ENCODE peak calls at places on chromosome 18, in ten cellular contexts. One of them, this sample, is unnamed.

GRCh38 chr18:63192885-63193349 is 126.7 kb downstream of the BCL2 start:
- DNase-seq in cardiac muscle cell: no peak
- DNase-seq in prostate gland: no peak
- DNase-seq in aorta: no peak
- DNase-seq in CD4-positive, CD25-positive, alpha-beta regulatory T cell: no peak
- DNase-seq in colonic mucosa: no peak
- DNase-seq in ovary: no peak
- DNase-seq in PC-3: no peak
- DNase-seq in fibroblast of lung: no peak
- DNase-seq in psoas muscle: no peak
- DNase-seq in this sample: no peak

GRCh38 chr18:22673182-22673862 is 255.6 kb upstream of the CTAGE1 start:
- DNase-seq in cardiac muscle cell: no peak
- DNase-seq in PC-3: no peak
- DNase-seq in prostate gland: no peak
- DNase-seq in ovary: no peak
- DNase-seq in fibroblast of lung: no peak
- DNase-seq in colonic mucosa: no peak
- DNase-seq in aorta: no peak
- DNase-seq in CD4-positive, CD25-positive, alpha-beta regulatory T cell: no peak
- DNase-seq in psoas muscle: no peak
- DNase-seq in this sample: no peak

GRCh38 chr18:63100626-63100900 is 219.0 kb downstream of the BCL2 start:
- DNase-seq in colonic mucosa: no peak
- DNase-seq in ovary: no peak
- DNase-seq in psoas muscle: no peak
- DNase-seq in aorta: no peak
- DNase-seq in fibroblast of lung: no peak
- DNase-seq in prostate gland: no peak
- DNase-seq in cardiac muscle cell: no peak
- DNase-seq in CD4-positive, CD25-positive, alpha-beta regulatory T cell: no peak
- DNase-seq in PC-3: no peak
- DNase-seq in this sample: no peak

GRCh38 chr18:63465059-63465458 is 11.7 kb upstream of the SERPINB5 start:
- DNase-seq in colonic mucosa: no peak
- DNase-seq in ovary: no peak
- DNase-seq in aorta: no peak
- DNase-seq in fibroblast of lung: no peak
- DNase-seq in prostate gland: no peak
- DNase-seq in psoas muscle: no peak
- DNase-seq in cardiac muscle cell: no peak
- DNase-seq in PC-3: no peak
- DNase-seq in CD4-positive, CD25-positive, alpha-beta regulatory T cell: no peak
- DNase-seq in this sample: no peak

GRCh38 chr18:50687491-50687890 is 127.6 kb downstream of the MAPK4 start:
- DNase-seq in fibroblast of lung: no peak
- DNase-seq in PC-3: no peak
- DNase-seq in psoas muscle: no peak
- DNase-seq in prostate gland: no peak
- DNase-seq in colonic mucosa: no peak
- DNase-seq in cardiac muscle cell: no peak
- DNase-seq in CD4-positive, CD25-positive, alpha-beta regulatory T cell: no peak
- DNase-seq in ovary: no peak
- DNase-seq in aorta: no peak
- DNase-seq in this sample: no peak

GRCh38 chr18:77054288-77054605 is 78.3 kb downstream of the MBP start:
- DNase-seq in psoas muscle: no peak
- DNase-seq in CD4-positive, CD25-positive, alpha-beta regulatory T cell: peak; percentile 72
- DNase-seq in prostate gland: no peak
- DNase-seq in aorta: no peak
- DNase-seq in ovary: no peak
- DNase-seq in PC-3: no peak
- DNase-seq in fibroblast of lung: no peak
- DNase-seq in colonic mucosa: no peak
- DNase-seq in cardiac muscle cell: no peak
- DNase-seq in this sample: no peak

GRCh38 chr18:9684901-9685738 is 23.0 kb upstream of the RAB31 start:
- DNase-seq in CD4-positive, CD25-positive, alpha-beta regulatory T cell: no peak
- DNase-seq in aorta: peak; percentile 79
- DNase-seq in colonic mucosa: no peak
- DNase-seq in psoas muscle: peak; percentile 51
- DNase-seq in fibroblast of lung: peak; percentile 77
- DNase-seq in ovary: peak; percentile 59
- DNase-seq in PC-3: no peak
- DNase-seq in prostate gland: no peak
- DNase-seq in cardiac muscle cell: peak; percentile 85
- DNase-seq in this sample: peak; percentile 84

GRCh38 chr18:45772081-45772480 is 48.1 kb downstream of the SLC14A1 start:
- DNase-seq in cardiac muscle cell: no peak
- DNase-seq in colonic mucosa: no peak
- DNase-seq in CD4-positive, CD25-positive, alpha-beta regulatory T cell: no peak
- DNase-seq in aorta: no peak
- DNase-seq in PC-3: no peak
- DNase-seq in ovary: no peak
- DNase-seq in prostate gland: no peak
- DNase-seq in psoas muscle: no peak
- DNase-seq in fibroblast of lung: no peak
- DNase-seq in this sample: no peak

GRCh38 chr18:58669731-58670379 is 1.4 kb upstream of the MALT1 start:
- DNase-seq in colonic mucosa: peak; percentile 46
- DNase-seq in CD4-positive, CD25-positive, alpha-beta regulatory T cell: peak; percentile 62
- DNase-seq in aorta: no peak
- DNase-seq in fibroblast of lung: peak; percentile 25
- DNase-seq in PC-3: peak; percentile 95
- DNase-seq in prostate gland: peak; percentile 45
- DNase-seq in psoas muscle: no peak
- DNase-seq in ovary: no peak
- DNase-seq in cardiac muscle cell: no peak
- DNase-seq in this sample: peak; percentile 59

DNA sequence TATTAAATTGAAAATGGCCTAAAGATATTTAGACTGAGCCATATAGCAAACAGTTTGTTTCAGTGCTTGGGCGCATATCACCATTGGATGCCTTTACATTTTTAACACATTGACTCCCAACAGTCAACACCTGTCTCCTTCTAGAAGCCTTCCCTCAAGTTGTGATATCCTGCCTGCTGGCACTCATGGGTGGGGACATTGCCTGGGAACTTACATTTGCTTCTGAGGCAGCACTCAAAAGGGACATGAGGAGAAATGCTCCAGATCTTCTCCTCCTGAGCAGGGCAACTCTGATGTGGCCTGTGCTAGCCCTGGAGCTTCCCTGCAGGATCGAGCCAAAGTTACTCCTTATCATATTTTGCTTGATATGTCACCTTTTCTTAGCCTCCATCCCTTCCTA is 392.2 kb downstream of the CDH7 start:
- DNase-seq in prostate gland: no peak
- DNase-seq in aorta: no peak
- DNase-seq in psoas muscle: no peak
- DNase-seq in CD4-positive, CD25-positive, alpha-beta regulatory T cell: no peak
- DNase-seq in cardiac muscle cell: no peak
- DNase-seq in colonic mucosa: no peak
- DNase-seq in fibroblast of lung: no peak
- DNase-seq in PC-3: no peak
- DNase-seq in ovary: no peak
- DNase-seq in this sample: no peak
- H3K27ac ChIP-seq in prostate gland: no peak overlapping the region
- H3K27ac ChIP-seq in aorta: no peak overlapping the region
- H3K27ac ChIP-seq in psoas muscle: no peak overlapping the region
- H3K27ac ChIP-seq in CD4-positive, CD25-positive, alpha-beta regulatory T cell: no peak overlapping the region
- H3K27ac ChIP-seq in cardiac muscle cell: no peak overlapping the region
- H3K27ac ChIP-seq in colonic mucosa: no peak overlapping the region
- H3K27ac ChIP-seq in fibroblast of lung: no peak overlapping the region
- H3K27ac ChIP-seq in PC-3: no peak overlapping the region
- H3K27ac ChIP-seq in ovary: no peak overlapping the region
- H3K27ac ChIP-seq in this sample: no peak overlapping the region

GRCh38 chr18:43134876-43135275 is 19.4 kb upstream of the RIT2 start:
- DNase-seq in colonic mucosa: no peak
- DNase-seq in aorta: no peak
- DNase-seq in ovary: no peak
- DNase-seq in prostate gland: no peak
- DNase-seq in cardiac muscle cell: no peak
- DNase-seq in psoas muscle: no peak
- DNase-seq in CD4-positive, CD25-positive, alpha-beta regulatory T cell: no peak
- DNase-seq in PC-3: no peak
- DNase-seq in fibroblast of lung: no peak
- DNase-seq in this sample: no peak

GRCh38 chr18:43125471-43125870 is 10.0 kb upstream of the RIT2 start:
- DNase-seq in prostate gland: no peak
- DNase-seq in ovary: no peak
- DNase-seq in cardiac muscle cell: no peak
- DNase-seq in aorta: no peak
- DNase-seq in colonic mucosa: no peak
- DNase-seq in PC-3: no peak
- DNase-seq in psoas muscle: no peak
- DNase-seq in fibroblast of lung: no peak
- DNase-seq in CD4-positive, CD25-positive, alpha-beta regulatory T cell: no peak
- DNase-seq in this sample: no peak

DNA sequence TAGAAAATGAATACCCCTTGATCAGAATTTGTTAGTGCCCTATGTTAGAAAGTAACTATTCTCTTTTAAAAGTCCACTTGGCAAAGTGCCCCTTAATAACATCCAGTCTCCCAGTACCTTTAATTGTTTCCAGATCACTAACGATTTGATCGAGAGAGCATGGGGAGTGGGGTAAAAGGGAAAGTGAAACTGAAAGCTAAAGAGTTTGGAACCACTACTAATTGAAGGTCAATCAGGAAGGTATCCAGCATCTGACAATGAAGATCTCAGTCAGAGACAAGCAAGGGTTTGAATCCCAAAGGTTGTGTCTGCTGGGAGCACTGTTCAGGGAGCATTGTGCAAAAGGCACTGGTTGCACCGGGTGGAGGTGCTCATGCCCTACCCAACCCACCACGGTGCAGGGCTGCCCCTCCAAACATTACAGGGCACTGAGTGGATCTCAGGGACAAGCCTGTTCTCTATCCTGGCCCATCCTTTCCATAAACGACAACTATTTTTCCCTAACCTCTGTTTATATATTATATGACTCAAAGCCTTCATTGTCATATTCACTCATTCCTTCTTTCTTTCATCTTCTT is 14.6 kb upstream of the RIT2 start:
- DNase-seq in prostate gland: no peak
- DNase-seq in cardiac muscle cell: peak; percentile 7
- DNase-seq in colonic mucosa: no peak
- DNase-seq in aorta: no peak
- DNase-seq in CD4-positive, CD25-positive, alpha-beta regulatory T cell: peak; percentile 0
- DNase-seq in ovary: no peak
- DNase-seq in PC-3: no peak
- DNase-seq in fibroblast of lung: peak; percentile 27
- DNase-seq in psoas muscle: no peak
- DNase-seq in this sample: peak; percentile 33
- H3K4me3 ChIP-seq in prostate gland: no peak overlapping the region
- H3K4me3 ChIP-seq in cardiac muscle cell: no peak overlapping the region
- H3K4me3 ChIP-seq in colonic mucosa: no peak overlapping the region
- H3K4me3 ChIP-seq in aorta: no peak overlapping the region
- H3K4me3 ChIP-seq in CD4-positive, CD25-positive, alpha-beta regulatory T cell: no peak overlapping the region
- H3K4me3 ChIP-seq in ovary: peak overlapping the region; percentile 0
- H3K4me3 ChIP-seq in PC-3: no peak overlapping the region
- H3K4me3 ChIP-seq in fibroblast of lung: no peak overlapping the region
- H3K4me3 ChIP-seq in psoas muscle: peak overlapping the region; percentile 36
- H3K4me3 ChIP-seq in this sample: peak overlapping the region; percentile 75

DNA sequence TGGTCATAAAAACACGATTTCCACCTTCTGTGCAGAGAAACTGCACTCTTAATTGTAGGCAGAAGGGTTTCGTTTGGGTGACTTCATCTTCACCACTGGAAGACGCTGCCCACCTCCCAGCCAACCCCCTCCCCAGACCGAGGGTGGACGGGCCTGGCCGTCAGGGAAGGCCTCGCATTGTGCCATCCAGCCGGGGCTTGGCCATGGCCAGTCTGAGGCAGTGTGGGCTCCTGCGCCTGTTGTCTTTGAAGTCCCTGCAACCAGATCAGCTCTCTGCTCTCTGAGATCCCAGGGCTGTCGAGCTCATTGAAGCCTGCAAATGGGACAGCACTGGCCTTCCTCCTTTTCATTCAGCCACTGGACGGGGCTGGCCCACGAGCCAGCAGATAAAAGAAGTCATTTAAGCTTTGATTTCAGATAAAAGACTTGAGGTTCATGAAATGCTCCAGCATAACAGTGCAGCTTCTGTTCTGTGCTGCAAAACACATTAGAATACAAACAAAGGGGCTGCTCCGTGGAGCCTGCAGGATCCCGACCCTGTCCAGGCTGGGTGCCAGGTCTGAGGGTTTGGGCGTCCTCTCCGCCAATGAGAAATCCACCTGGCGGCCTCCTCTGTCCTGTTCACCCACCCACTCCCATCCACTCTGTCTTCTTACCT is 253.5 kb downstream of the LDLRAD4 start:
- DNase-seq in colonic mucosa: no peak
- DNase-seq in prostate gland: no peak
- DNase-seq in aorta: no peak
- DNase-seq in fibroblast of lung: no peak
- DNase-seq in psoas muscle: no peak
- DNase-seq in PC-3: no peak
- DNase-seq in cardiac muscle cell: no peak
- DNase-seq in ovary: no peak
- DNase-seq in CD4-positive, CD25-positive, alpha-beta regulatory T cell: no peak
- DNase-seq in this sample: no peak
- H3K36me3 ChIP-seq in colonic mucosa: no peaks in the 10 kb centered on the region
- H3K36me3 ChIP-seq in prostate gland: no peaks in the 10 kb centered on the region
- H3K36me3 ChIP-seq in aorta: no peaks in the 10 kb centered on the region
- H3K36me3 ChIP-seq in fibroblast of lung: no peaks in the 10 kb centered on the region
- H3K36me3 ChIP-seq in psoas muscle: no peaks in the 10 kb centered on the region
- H3K36me3 ChIP-seq in PC-3: no peaks in the 10 kb centered on the region
- H3K36me3 ChIP-seq in cardiac muscle cell: no peaks in the 10 kb centered on the region
- H3K36me3 ChIP-seq in ovary: no peaks in the 10 kb centered on the region
- H3K36me3 ChIP-seq in CD4-positive, CD25-positive, alpha-beta regulatory T cell: peaks cover 34% of the 10 kb centered on the region
- H3K36me3 ChIP-seq in this sample: no peaks in the 10 kb centered on the region

GRCh38 chr18:79372461-79372860 is 23.3 kb upstream of the NFATC1 start:
- DNase-seq in ovary: no peak
- DNase-seq in prostate gland: no peak
- DNase-seq in aorta: no peak
- DNase-seq in colonic mucosa: no peak
- DNase-seq in CD4-positive, CD25-positive, alpha-beta regulatory T cell: no peak
- DNase-seq in PC-3: no peak
- DNase-seq in cardiac muscle cell: no peak
- DNase-seq in fibroblast of lung: no peak
- DNase-seq in psoas muscle: no peak
- DNase-seq in this sample: no peak

GRCh38 chr18:79374408-79375171 is 21.1 kb upstream of the NFATC1 start:
- DNase-seq in fibroblast of lung: no peak
- DNase-seq in prostate gland: no peak
- DNase-seq in cardiac muscle cell: no peak
- DNase-seq in PC-3: no peak
- DNase-seq in psoas muscle: no peak
- DNase-seq in aorta: no peak
- DNase-seq in colonic mucosa: no peak
- DNase-seq in CD4-positive, CD25-positive, alpha-beta regulatory T cell: no peak
- DNase-seq in ovary: no peak
- DNase-seq in this sample: no peak

GRCh38 chr18:79371536-79372210 is 24.1 kb upstream of the NFATC1 start:
- DNase-seq in cardiac muscle cell: no peak
- DNase-seq in colonic mucosa: no peak
- DNase-seq in aorta: no peak
- DNase-seq in ovary: no peak
- DNase-seq in fibroblast of lung: no peak
- DNase-seq in PC-3: no peak
- DNase-seq in prostate gland: no peak
- DNase-seq in psoas muscle: no peak
- DNase-seq in CD4-positive, CD25-positive, alpha-beta regulatory T cell: peak; percentile 40
- DNase-seq in this sample: no peak

GRCh38 chr18:79373736-79374135 is 22.0 kb upstream of the NFATC1 start:
- DNase-seq in fibroblast of lung: no peak
- DNase-seq in aorta: no peak
- DNase-seq in colonic mucosa: no peak
- DNase-seq in cardiac muscle cell: no peak
- DNase-seq in psoas muscle: no peak
- DNase-seq in PC-3: no peak
- DNase-seq in prostate gland: no peak
- DNase-seq in ovary: no peak
- DNase-seq in CD4-positive, CD25-positive, alpha-beta regulatory T cell: no peak
- DNase-seq in this sample: no peak

GRCh38 chr18:79372991-79373390 is 22.7 kb upstream of the NFATC1 start:
- DNase-seq in psoas muscle: no peak
- DNase-seq in prostate gland: no peak
- DNase-seq in ovary: no peak
- DNase-seq in fibroblast of lung: no peak
- DNase-seq in colonic mucosa: no peak
- DNase-seq in PC-3: no peak
- DNase-seq in aorta: no peak
- DNase-seq in CD4-positive, CD25-positive, alpha-beta regulatory T cell: no peak
- DNase-seq in cardiac muscle cell: no peak
- DNase-seq in this sample: no peak
- H3K27ac ChIP-seq in psoas muscle: no peak overlapping the region
- H3K27ac ChIP-seq in prostate gland: no peak overlapping the region
- H3K27ac ChIP-seq in ovary: no peak overlapping the region
- H3K27ac ChIP-seq in fibroblast of lung: no peak overlapping the region
- H3K27ac ChIP-seq in colonic mucosa: no peak overlapping the region
- H3K27ac ChIP-seq in PC-3: no peak overlapping the region
- H3K27ac ChIP-seq in aorta: no peak overlapping the region
- H3K27ac ChIP-seq in CD4-positive, CD25-positive, alpha-beta regulatory T cell: no peak overlapping the region
- H3K27ac ChIP-seq in cardiac muscle cell: no peak overlapping the region
- H3K27ac ChIP-seq in this sample: no peak overlapping the region